ENCODE peak calls at places on chromosomes 7 and 10, in nine cellular contexts. One of them, this sample, is unnamed. For H3K36me3, the result is how much of the 10 kb centered on the place peaks cover.

GRCh38 chr10:49164587-49165188 is 23.5 kb downstream of the TMEM273 start:
- DNase-seq in GM23338: peak
- DNase-seq in upper lobe of left lung: no peak
- DNase-seq in left ventricle myocardium inferior: no peak
- DNase-seq in lung: no peak
- DNase-seq in uterus: peak
- DNase-seq in K562: peak
- DNase-seq in cardiac muscle cell: peak
- DNase-seq in fibroblast of lung: peak
- DNase-seq in this sample: no peak

GRCh38 chr7:2411815-2412586 is 8.6 kb downstream of the CHST12 start:
- DNase-seq in upper lobe of left lung: no peak
- DNase-seq in fibroblast of lung: no peak
- DNase-seq in lung: no peak
- DNase-seq in uterus: no peak
- DNase-seq in K562: no peak
- DNase-seq in left ventricle myocardium inferior: no peak
- DNase-seq in cardiac muscle cell: no peak
- DNase-seq in GM23338: no peak
- DNase-seq in this sample: no peak

GRCh38 chr10:47253651-47254375 is 46.2 kb upstream of the GDF10 start:
- DNase-seq in GM23338: no peak
- DNase-seq in uterus: no peak
- DNase-seq in upper lobe of left lung: no peak
- DNase-seq in K562: no peak
- DNase-seq in fibroblast of lung: peak
- DNase-seq in cardiac muscle cell: peak
- DNase-seq in lung: no peak
- DNase-seq in left ventricle myocardium inferior: peak
- DNase-seq in this sample: peak

GRCh38 chr10:81866753-81867152 is 8.2 kb upstream of the NRG3 start:
- DNase-seq in left ventricle myocardium inferior: no peak
- DNase-seq in upper lobe of left lung: no peak
- DNase-seq in GM23338: no peak
- DNase-seq in cardiac muscle cell: no peak
- DNase-seq in fibroblast of lung: no peak
- DNase-seq in lung: no peak
- DNase-seq in K562: no peak
- DNase-seq in uterus: no peak
- DNase-seq in this sample: no peak

GRCh38 chr7:66970310-66970709 is 25.1 kb downstream of the SBDS start:
- DNase-seq in uterus: no peak
- DNase-seq in fibroblast of lung: no peak
- DNase-seq in K562: no peak
- DNase-seq in lung: no peak
- DNase-seq in left ventricle myocardium inferior: no peak
- DNase-seq in upper lobe of left lung: no peak
- DNase-seq in GM23338: peak
- DNase-seq in cardiac muscle cell: no peak
- DNase-seq in this sample: no peak

GRCh38 chr10:25226775-25227682 is 52.2 kb downstream of the GPR158 start:
- DNase-seq in GM23338: peak
- DNase-seq in lung: peak
- DNase-seq in K562: peak
- DNase-seq in cardiac muscle cell: peak
- DNase-seq in fibroblast of lung: peak
- DNase-seq in upper lobe of left lung: no peak
- DNase-seq in uterus: no peak
- DNase-seq in left ventricle myocardium inferior: no peak
- DNase-seq in this sample: no peak

GRCh38 chr10:1410469-1411395 is 326.6 kb downstream of the ADARB2 start:
- DNase-seq in upper lobe of left lung: no peak
- DNase-seq in left ventricle myocardium inferior: no peak
- DNase-seq in cardiac muscle cell: no peak
- DNase-seq in uterus: no peak
- DNase-seq in K562: no peak
- DNase-seq in fibroblast of lung: no peak
- DNase-seq in GM23338: no peak
- DNase-seq in lung: peak
- DNase-seq in this sample: no peak

GRCh38 chr7:11792122-11792521 is 39.9 kb downstream of the THSD7A start:
- DNase-seq in lung: no peak
- DNase-seq in K562: no peak
- DNase-seq in GM23338: no peak
- DNase-seq in upper lobe of left lung: no peak
- DNase-seq in left ventricle myocardium inferior: no peak
- DNase-seq in uterus: no peak
- DNase-seq in fibroblast of lung: no peak
- DNase-seq in cardiac muscle cell: no peak
- DNase-seq in this sample: no peak

GRCh38 chr10:49649294-49649693 is 30.2 kb upstream of the C10orf53 start:
- DNase-seq in upper lobe of left lung: no peak
- DNase-seq in GM23338: peak
- DNase-seq in lung: no peak
- DNase-seq in cardiac muscle cell: no peak
- DNase-seq in K562: no peak
- DNase-seq in uterus: no peak
- DNase-seq in left ventricle myocardium inferior: no peak
- DNase-seq in fibroblast of lung: no peak
- DNase-seq in this sample: no peak

GRCh38 chr10:538895-539294 is 150.6 kb downstream of the DIP2C start:
- DNase-seq in GM23338: no peak
- DNase-seq in left ventricle myocardium inferior: no peak
- DNase-seq in upper lobe of left lung: no peak
- DNase-seq in uterus: no peak
- DNase-seq in lung: no peak
- DNase-seq in cardiac muscle cell: no peak
- DNase-seq in fibroblast of lung: peak
- DNase-seq in K562: no peak
- DNase-seq in this sample: no peak

DNA sequence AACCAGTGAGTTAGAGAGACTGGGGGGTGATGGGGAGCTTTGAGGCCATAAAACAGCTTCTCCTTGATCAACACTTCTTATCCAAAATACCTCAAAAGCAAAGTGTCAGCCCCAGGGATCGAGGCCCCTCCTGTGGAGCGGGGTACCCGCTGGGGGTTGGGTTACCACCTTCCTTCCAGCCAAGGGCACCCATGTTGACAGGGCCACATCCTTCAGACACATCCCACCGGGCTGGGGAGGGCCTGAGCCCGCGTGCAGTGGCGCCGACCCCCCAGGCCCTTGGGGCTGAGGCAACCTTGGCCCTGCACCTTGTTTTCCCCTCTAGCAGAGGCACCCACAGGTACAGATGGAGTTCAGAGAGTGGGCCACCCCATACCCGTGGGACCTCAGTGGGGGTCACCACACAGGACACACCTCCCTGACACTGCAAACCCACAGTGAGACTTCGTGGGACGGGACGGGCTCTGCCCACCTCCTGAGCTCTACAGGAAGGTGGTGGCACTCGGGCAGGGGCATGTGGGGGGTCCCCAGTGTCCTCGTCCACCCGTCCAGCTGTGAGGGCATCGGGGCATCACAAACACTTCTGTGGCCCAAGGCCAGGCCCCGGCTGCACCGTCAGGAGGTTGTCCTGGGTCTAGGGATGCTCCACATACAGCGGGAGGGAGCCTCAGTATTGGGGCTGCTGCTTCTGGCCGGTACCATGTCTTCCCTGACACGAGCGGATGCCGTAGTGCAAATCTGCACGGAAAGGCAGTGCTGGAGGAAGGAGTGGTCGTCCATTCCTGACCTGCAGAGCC is 10.7 kb downstream of the DPYSL4 start:
- DNase-seq in fibroblast of lung: no peak
- DNase-seq in upper lobe of left lung: no peak
- DNase-seq in K562: no peak
- DNase-seq in left ventricle myocardium inferior: no peak
- DNase-seq in cardiac muscle cell: no peak
- DNase-seq in GM23338: no peak
- DNase-seq in lung: no peak
- DNase-seq in uterus: no peak
- DNase-seq in this sample: no peak
- H3K36me3 ChIP-seq in fibroblast of lung: under half
- H3K36me3 ChIP-seq in upper lobe of left lung: under half
- H3K36me3 ChIP-seq in K562: under half
- H3K36me3 ChIP-seq in left ventricle myocardium inferior: under half
- H3K36me3 ChIP-seq in cardiac muscle cell: under half
- H3K36me3 ChIP-seq in GM23338: under half
- H3K36me3 ChIP-seq in lung: under half
- H3K36me3 ChIP-seq in uterus: under half
- H3K36me3 ChIP-seq in this sample: under half

GRCh38 chr10:12703813-12704212 is 297.7 kb downstream of the CCDC3 start:
- DNase-seq in uterus: no peak
- DNase-seq in lung: no peak
- DNase-seq in cardiac muscle cell: no peak
- DNase-seq in upper lobe of left lung: no peak
- DNase-seq in left ventricle myocardium inferior: no peak
- DNase-seq in fibroblast of lung: peak
- DNase-seq in GM23338: no peak
- DNase-seq in K562: no peak
- DNase-seq in this sample: no peak

GRCh38 chr10:12703141-12703540 is 298.4 kb downstream of the CCDC3 start:
- DNase-seq in left ventricle myocardium inferior: no peak
- DNase-seq in upper lobe of left lung: no peak
- DNase-seq in GM23338: no peak
- DNase-seq in uterus: no peak
- DNase-seq in K562: no peak
- DNase-seq in cardiac muscle cell: no peak
- DNase-seq in lung: no peak
- DNase-seq in fibroblast of lung: no peak
- DNase-seq in this sample: no peak

GRCh38 chr10:12704488-12704887 is 297.0 kb downstream of the CCDC3 start:
- DNase-seq in lung: no peak
- DNase-seq in left ventricle myocardium inferior: no peak
- DNase-seq in upper lobe of left lung: no peak
- DNase-seq in cardiac muscle cell: no peak
- DNase-seq in uterus: no peak
- DNase-seq in fibroblast of lung: peak
- DNase-seq in GM23338: no peak
- DNase-seq in K562: no peak
- DNase-seq in this sample: no peak

GRCh38 chr10:12707461-12708185 is 293.9 kb downstream of the CCDC3 start:
- DNase-seq in cardiac muscle cell: peak
- DNase-seq in GM23338: peak
- DNase-seq in lung: no peak
- DNase-seq in left ventricle myocardium inferior: no peak
- DNase-seq in fibroblast of lung: peak
- DNase-seq in uterus: peak
- DNase-seq in K562: no peak
- DNase-seq in upper lobe of left lung: no peak
- DNase-seq in this sample: no peak

GRCh38 chr10:12705943-12706342 is 295.6 kb downstream of the CCDC3 start:
- DNase-seq in upper lobe of left lung: no peak
- DNase-seq in cardiac muscle cell: no peak
- DNase-seq in GM23338: no peak
- DNase-seq in uterus: no peak
- DNase-seq in K562: no peak
- DNase-seq in fibroblast of lung: no peak
- DNase-seq in left ventricle myocardium inferior: no peak
- DNase-seq in lung: no peak
- DNase-seq in this sample: no peak
- H3K27ac ChIP-seq in upper lobe of left lung: no peak
- H3K27ac ChIP-seq in cardiac muscle cell: no peak
- H3K27ac ChIP-seq in GM23338: no peak
- H3K27ac ChIP-seq in uterus: no peak
- H3K27ac ChIP-seq in K562: no peak
- H3K27ac ChIP-seq in fibroblast of lung: no peak
- H3K27ac ChIP-seq in left ventricle myocardium inferior: no peak
- H3K27ac ChIP-seq in lung: no peak
- H3K27ac ChIP-seq in this sample: peak

GRCh38 chr7:105055621-105056020 is 41.6 kb downstream of the KMT2E start:
- DNase-seq in upper lobe of left lung: no peak
- DNase-seq in left ventricle myocardium inferior: no peak
- DNase-seq in GM23338: no peak
- DNase-seq in lung: no peak
- DNase-seq in K562: no peak
- DNase-seq in cardiac muscle cell: no peak
- DNase-seq in fibroblast of lung: no peak
- DNase-seq in uterus: no peak
- DNase-seq in this sample: no peak
- H3K36me3 ChIP-seq in upper lobe of left lung: under half
- H3K36me3 ChIP-seq in left ventricle myocardium inferior: under half
- H3K36me3 ChIP-seq in GM23338: under half
- H3K36me3 ChIP-seq in lung: under half
- H3K36me3 ChIP-seq in K562: half or more
- H3K36me3 ChIP-seq in cardiac muscle cell: under half
- H3K36me3 ChIP-seq in fibroblast of lung: under half
- H3K36me3 ChIP-seq in uterus: under half
- H3K36me3 ChIP-seq in this sample: under half

DNA sequence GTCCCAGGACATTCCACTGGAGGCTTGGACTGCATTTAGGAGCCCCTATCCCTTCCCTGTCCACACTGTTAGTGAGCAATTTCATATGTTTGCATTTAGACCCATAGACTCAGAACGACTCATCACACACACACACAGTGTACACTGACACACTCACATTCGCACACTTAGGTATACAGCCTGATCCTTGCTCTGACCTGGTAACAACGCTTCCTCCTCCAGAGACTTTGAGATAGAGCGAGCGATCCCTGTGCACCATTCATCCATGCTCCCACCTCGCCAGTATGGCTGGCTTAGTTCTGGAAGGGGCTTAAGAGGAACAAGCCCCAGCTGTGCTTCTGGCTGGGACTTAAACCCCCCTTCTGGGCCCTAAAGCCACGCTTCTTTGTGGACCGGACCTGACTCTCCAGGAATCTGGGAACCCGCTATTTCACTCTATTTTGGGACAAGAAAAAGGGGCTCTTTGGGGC is 905 bp upstream of the HOXA13 start:
- DNase-seq in upper lobe of left lung: no peak
- DNase-seq in left ventricle myocardium inferior: no peak
- DNase-seq in cardiac muscle cell: no peak
- DNase-seq in lung: no peak
- DNase-seq in K562: no peak
- DNase-seq in fibroblast of lung: no peak
- DNase-seq in GM23338: no peak
- DNase-seq in uterus: no peak
- DNase-seq in this sample: no peak
- H3K27ac ChIP-seq in upper lobe of left lung: no peak
- H3K27ac ChIP-seq in left ventricle myocardium inferior: no peak
- H3K27ac ChIP-seq in cardiac muscle cell: no peak
- H3K27ac ChIP-seq in lung: no peak
- H3K27ac ChIP-seq in K562: no peak
- H3K27ac ChIP-seq in fibroblast of lung: no peak
- H3K27ac ChIP-seq in GM23338: no peak
- H3K27ac ChIP-seq in uterus: peak
- H3K27ac ChIP-seq in this sample: no peak

DNA sequence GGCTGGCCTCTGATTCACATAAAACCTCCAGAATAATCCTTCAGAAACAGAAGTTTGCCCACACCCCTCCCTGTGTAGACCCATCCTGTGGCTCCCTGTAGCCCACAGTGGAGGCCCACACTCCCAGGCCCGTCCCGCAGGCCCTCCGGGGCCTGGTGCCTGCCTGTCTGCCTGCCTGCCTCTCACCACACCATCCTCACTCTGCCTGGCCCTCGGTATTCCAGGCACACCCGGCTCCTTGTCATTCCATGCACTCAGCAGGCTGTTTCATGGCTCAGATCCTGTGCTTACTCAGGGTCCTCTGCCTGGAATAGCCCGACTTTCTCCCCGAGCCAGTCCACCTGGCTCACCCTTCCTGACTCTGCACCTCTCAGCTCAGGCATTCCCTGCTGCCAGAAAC is 498.1 kb upstream of the ZMIZ1 start:
- DNase-seq in fibroblast of lung: no peak
- DNase-seq in lung: no peak
- DNase-seq in GM23338: no peak
- DNase-seq in uterus: no peak
- DNase-seq in cardiac muscle cell: peak
- DNase-seq in upper lobe of left lung: no peak
- DNase-seq in left ventricle myocardium inferior: no peak
- DNase-seq in K562: no peak
- DNase-seq in this sample: no peak
- H3K36me3 ChIP-seq in fibroblast of lung: under half
- H3K36me3 ChIP-seq in lung: under half
- H3K36me3 ChIP-seq in GM23338: under half
- H3K36me3 ChIP-seq in uterus: under half
- H3K36me3 ChIP-seq in cardiac muscle cell: under half
- H3K36me3 ChIP-seq in upper lobe of left lung: under half
- H3K36me3 ChIP-seq in left ventricle myocardium inferior: under half
- H3K36me3 ChIP-seq in K562: under half
- H3K36me3 ChIP-seq in this sample: under half